ENCODE peak calls at places on chromosome X, in four cellular contexts. T is mesendoderm, J is IMR-90, H is H1. G is an unnamed sample.
A peak's percentile ranks its signal among the peaks of the same experiment; 100 is the strongest.

GRCh38 chrX:106170318-106170717 is 2.2 kb downstream of the PWWP3B start:
- DNase-seq in H (no peak), J (no peak), T (peak; percentile 0), G (peak; percentile 15)

GRCh38 chrX:30228526-30228925 is 1.9 kb upstream of the MAGEB3 start:
- DNase-seq in H (no peak), T (peak; percentile 94), J (no peak), G (no peak)

GRCh38 chrX:57367649-57368048 is 81.1 kb downstream of the FAAH2 start:
- DNase-seq in T (no peak), J (no peak), H (no peak), G (no peak)

GRCh38 chrX:71210829-71211228 is 12.2 kb upstream of the GJB1 start:
- DNase-seq in J (peak; percentile 31), T (no peak), H (no peak), G (no peak)

GRCh38 chrX:13750204-13750603 is 15.7 kb downstream of the OFD1 start:
- DNase-seq in T (peak; percentile 55), H (no peak), J (peak; percentile 48), G (peak; percentile 45)

GRCh38 chrX:41796577-41796976 is 72.6 kb downstream of the GPR82 start:
- DNase-seq in T (no peak), H (no peak), J (no peak), G (no peak)

GRCh38 chrX:119410854-119411253 is 11.7 kb downstream of the SLC25A43 start:
- DNase-seq in H (no peak), J (no peak), T (no peak), G (no peak)

GRCh38 chrX:125202486-125203378 is 116.9 kb upstream of the TEX13C start:
- DNase-seq in J (no peak), H (peak; percentile 48), T (peak; percentile 10), G (no peak)

GRCh38 chrX:34288782-34289181 is 156.7 kb upstream of the FAM47A start:
- DNase-seq in J (no peak), H (no peak), T (no peak), G (no peak)

GRCh38 chrX:45513042-45513441 is 312.4 kb upstream of the DIPK2B start:
- DNase-seq in H (no peak), T (peak; percentile 31), J (no peak), G (no peak)

GRCh38 chrX:13177921-13178320 is 133.5 kb upstream of the FAM9C start:
- DNase-seq in H (no peak), T (no peak), J (no peak), G (no peak)

GRCh38 chrX:49930046-49930445 is 7.7 kb downstream of the CLCN5 start:
- DNase-seq in T (no peak), H (no peak), J (peak; percentile 34), G (no peak)

GRCh38 chrX:115602729-115603389 is 41.9 kb downstream of the PLS3 start:
- DNase-seq in J (no peak), H (no peak), T (no peak), G (peak; percentile 35)

GRCh38 chrX:2330487-2330886 is 170.3 kb downstream of the DHRSX start:
- DNase-seq in T (no peak), J (no peak), H (no peak), G (no peak)

GRCh38 chrX:44071847-44072545 is 98.8 kb upstream of the NDP start:
- DNase-seq in H (no peak), T (no peak), J (peak; percentile 55), G (peak; percentile 73)

GRCh38 chrX:102345916-102346315 is 93.9 kb downstream of the NXF2B start:
- DNase-seq in H (peak; percentile 67), J (peak; percentile 34), T (peak; percentile 48), G (peak; percentile 34)

GRCh38 chrX:31199770-31200114 is 127.9 kb upstream of the FTHL17 start:
- DNase-seq in H (no peak), J (no peak), T (no peak), G (no peak)

GRCh38 chrX:50827996-50828395 is 14.0 kb upstream of the SHROOM4 start:
- DNase-seq in J (peak; percentile 55), H (no peak), T (peak; percentile 3), G (no peak)

GRCh38 chrX:118698516-118699247 is 28.7 kb upstream of the IL13RA1 start:
- DNase-seq in H (no peak), T (no peak), J (peak; percentile 36), G (no peak)

GRCh38 chrX:118976599-118977340 is 2.4 kb downstream of the LONRF3 start:
- DNase-seq in H (no peak), T (peak; percentile 21), J (no peak), G (peak; percentile 25)

GRCh38 chrX:10025742-10026493 is 58.8 kb downstream of the CLDN34 start:
- DNase-seq in H (no peak), J (no peak), T (no peak), G (no peak)

GRCh38 chrX:41090568-41091238 is 5.5 kb downstream of the USP9X start:
- DNase-seq in H (no peak), T (no peak), J (peak; percentile 35), G (peak; percentile 47)

GRCh38 chrX:12076046-12076445 is 62.2 kb upstream of the FRMPD4 start:
- DNase-seq in H (no peak), J (peak; percentile 18), T (peak; percentile 4), G (no peak)

GRCh38 chrX:125205918-125206665 is 113.6 kb upstream of the TEX13C start:
- DNase-seq in J (no peak), T (peak; percentile 82), H (peak; percentile 45), G (no peak)

GRCh38 chrX:112631892-112632291 is 47.8 kb downstream of the LHFPL1 start:
- DNase-seq in T (no peak), J (no peak), H (no peak), G (no peak)

GRCh38 chrX:117134983-117135382 is 672.2 kb upstream of the CT83 start:
- DNase-seq in T (no peak), H (no peak), J (no peak), G (no peak)

GRCh38 chrX:142994988-142995387 is 30.7 kb upstream of the SPANXN4 start:
- DNase-seq in H (no peak), J (no peak), T (no peak), G (no peak)

GRCh38 chrX:131671714-131672113 is 127.8 kb downstream of the OR13H1 start:
- DNase-seq in H (no peak), J (no peak), T (no peak), G (no peak)

GRCh38 chrX:49995795-49996455 is 73.5 kb downstream of the CLCN5 start:
- DNase-seq in J (no peak), H (no peak), T (peak; percentile 58), G (no peak)

GRCh38 chrX:136689441-136689840 is 41.5 kb downstream of the CD40LG start:
- DNase-seq in T (peak; percentile 39), J (peak; percentile 20), H (no peak), G (peak; percentile 3)

GRCh38 chrX:64191281-64192010 is 14.1 kb downstream of the AMER1 start:
- DNase-seq in T (no peak), H (no peak), J (no peak), G (no peak)

GRCh38 chrX:47145408-47146120 is 543 bp downstream of the RBM10 start:
- DNase-seq in J (no peak), T (no peak), H (no peak), G (no peak)

GRCh38 chrX:136880003-136880451 is 498 bp downstream of the RBMX start:
- DNase-seq in H (peak; percentile 47), J (no peak), T (peak; percentile 31), G (peak; percentile 37)

GRCh38 chrX:40853816-40854123 is 118.4 kb upstream of the MED14 start:
- DNase-seq in T (no peak), H (no peak), J (no peak), G (no peak)

GRCh38 chrX:116873678-116874077 is 410.9 kb upstream of the CT83 start:
- DNase-seq in T (peak; percentile 7), J (no peak), H (no peak), G (peak; percentile 0)

GRCh38 chrX:36534900-36535299 is 473.3 kb upstream of the FAM47C start:
- DNase-seq in T (no peak), J (no peak), H (no peak), G (no peak)

GRCh38 chrX:16695079-16695676 is 17.3 kb downstream of the CTPS2 start:
- DNase-seq in T (peak; percentile 43), J (peak; percentile 65), H (peak; percentile 74), G (peak; percentile 53)

GRCh38 chrX:131895002-131895401 is 128.1 kb upstream of the STK26 start:
- DNase-seq in T (no peak), H (no peak), J (peak; percentile 6), G (peak; percentile 82)

GRCh38 chrX:110168585-110168984 is 149.3 kb downstream of the AMMECR1 start:
- DNase-seq in J (peak; percentile 92), T (no peak), H (no peak), G (no peak)
- H3K18ac ChIP-seq in J (no peak overlapping the region), T (no peak overlapping the region), H (no peak overlapping the region), G (no peak overlapping the region)

GRCh38 chrX:103954259-103954658 is 8.2 kb upstream of the TMSB15B start:
- DNase-seq in J (no peak), H (no peak), T (no peak), G (no peak)
- H3K4me2 ChIP-seq in J (no peak overlapping the region), H (no peak overlapping the region), T (no peak overlapping the region), G (no peak overlapping the region)

GRCh38 chrX:4809571-4809970 is 1096.1 kb upstream of the PRKX start:
- DNase-seq in T (no peak), J (no peak), H (no peak), G (no peak)
- H3K18ac ChIP-seq in T (no peak overlapping the region), J (no peak overlapping the region), H (no peak overlapping the region), G (no peak overlapping the region)

DNA sequence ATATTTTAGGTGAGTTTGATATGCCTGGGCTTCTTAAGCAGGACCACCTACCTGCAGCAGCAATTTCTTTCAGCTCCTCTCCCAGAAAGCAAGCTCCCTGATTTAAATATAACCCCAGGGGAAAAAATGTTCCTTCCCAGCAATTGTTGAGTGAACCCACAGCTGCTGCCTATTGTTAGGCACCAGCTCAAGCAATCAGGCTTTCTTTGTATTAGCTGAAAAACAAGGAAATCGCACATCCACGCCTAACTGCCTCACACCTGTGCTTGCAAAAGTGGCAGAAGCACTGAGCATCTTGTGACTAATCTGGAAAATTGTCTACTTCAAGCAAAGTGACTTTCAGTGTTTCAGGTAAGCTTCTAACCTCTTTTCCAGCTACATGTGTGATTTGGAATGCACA is 432.2 kb downstream of the SMARCA1 start:
- DNase-seq in H (no peak), J (no peak), T (peak; percentile 49), G (no peak)
- H3K4me2 ChIP-seq in H (peak overlapping the region; percentile 43), J (no peak overlapping the region), T (no peak overlapping the region), G (no peak overlapping the region)

GRCh38 chrX:150502979-150503897 is 65.2 kb upstream of the MTM1 start:
- DNase-seq in H (no peak), J (no peak), T (no peak), G (no peak)
- H3K18ac ChIP-seq in H (peak overlapping the region; percentile 19), J (no peak overlapping the region), T (no peak overlapping the region), G (no peak overlapping the region)

GRCh38 chrX:153938226-153938786 is 3.5 kb upstream of the NAA10 start:
- DNase-seq in H (no peak), T (no peak), J (peak; percentile 17), G (no peak)
- H3K4me2 ChIP-seq in H (no peak overlapping the region), T (no peak overlapping the region), J (no peak overlapping the region), G (no peak overlapping the region)

GRCh38 chrX:140477987-140478386 is 26.9 kb downstream of the SOX3 start:
- DNase-seq in T (peak; percentile 82), J (no peak), H (peak; percentile 39), G (no peak)
- H3K18ac ChIP-seq in T (no peak overlapping the region), J (no peak overlapping the region), H (no peak overlapping the region), G (no peak overlapping the region)

GRCh38 chrX:66200050-66200664 is 36.1 kb downstream of the HEPH start:
- DNase-seq in J (no peak), H (no peak), T (no peak), G (no peak)
- H3K4me2 ChIP-seq in J (no peak overlapping the region), H (no peak overlapping the region), T (no peak overlapping the region), G (no peak overlapping the region)